ENCODE peak calls at places on chromosomes 5 and 9, in eight cellular contexts. K is epithelial cell of esophagus, X is heart left ventricle, Y is dorsolateral prefrontal cortex, G is body of pancreas, O is DMS153, B is EH, C is skeletal muscle cell. T is an unnamed sample.

GRCh38 chr5:14497276-14497675 is 84.3 kb upstream of the OTULINL start:
- DNase-seq in K (no peak), X (no peak), Y (no peak), G (no peak), O (no peak), B (no peak), C (no peak), T (no peak)

GRCh38 chr5:124819201-124819600 is 72.8 kb upstream of the ZNF608 start:
- DNase-seq in K (peak; percentile 68), X (no peak), Y (no peak), G (no peak), O (no peak), B (no peak), C (no peak), T (no peak)

GRCh38 chr5:90504743-90505142 is 24.6 kb downstream of the LYSMD3 start:
- DNase-seq in K (peak; percentile 43), X (no peak), Y (no peak), G (no peak), O (no peak), B (no peak), C (no peak), T (no peak)

GRCh38 chr5:33470544-33470943 is 29.8 kb downstream of the TARS1 start:
- DNase-seq in K (peak; percentile 54), X (no peak), Y (no peak), G (peak; percentile 26), O (no peak), B (no peak), C (peak; percentile 49), T (no peak)

GRCh38 chr9:121962421-121962820 is 130.7 kb downstream of the TTLL11 start:
- DNase-seq in K (peak; percentile 51), X (no peak), Y (no peak), G (no peak), O (no peak), B (peak; percentile 29), C (no peak), T (no peak)

GRCh38 chr5:150358261-150359095 is 981 bp downstream of the TCOF1 start:
- DNase-seq in K (peak; percentile 47), X (no peak), Y (no peak), G (no peak), O (no peak), B (peak; percentile 40), C (no peak), T (no peak)

GRCh38 chr5:131142970-131143617 is 22.0 kb downstream of the HINT1 start:
- DNase-seq in K (no peak), X (no peak), Y (no peak), G (no peak), O (no peak), B (no peak), C (no peak), T (no peak)

GRCh38 chr9:4982720-4983482 is 2.2 kb upstream of the JAK2 start:
- DNase-seq in K (no peak), X (no peak), Y (no peak), G (no peak), O (no peak), B (no peak), C (no peak), T (no peak)

GRCh38 chr5:99243111-99243510 is 314.3 kb upstream of the CHD1 start:
- DNase-seq in K (peak; percentile 6), X (no peak), Y (no peak), G (no peak), O (no peak), B (no peak), C (no peak), T (no peak)

GRCh38 chr5:16609412-16609811 is 7.4 kb downstream of the RETREG1 start:
- DNase-seq in K (no peak), X (no peak), Y (no peak), G (no peak), O (no peak), B (no peak), C (no peak), T (no peak)

GRCh38 chr5:126004636-126005035 is 418.6 kb upstream of the GRAMD2B start:
- DNase-seq in K (no peak), X (no peak), Y (no peak), G (no peak), O (no peak), B (no peak), C (peak; percentile 27), T (no peak)

GRCh38 chr5:103409013-103409670 is 150.6 kb downstream of the MACIR start:
- DNase-seq in K (no peak), X (no peak), Y (no peak), G (no peak), O (no peak), B (no peak), C (no peak), T (no peak)

GRCh38 chr9:128908372-128908771 is 12.4 kb upstream of the PHYHD1 start:
- DNase-seq in K (no peak), X (no peak), Y (no peak), G (no peak), O (no peak), B (no peak), C (no peak), T (no peak)

GRCh38 chr5:180099733-180100611 is 28.4 kb upstream of the RNF130 start:
- DNase-seq in K (no peak), X (no peak), Y (peak; percentile 42), G (no peak), O (no peak), B (no peak), C (no peak), T (peak; percentile 17)

GRCh38 chr5:161663431-161663830 is 22.1 kb upstream of the GABRA6 start:
- DNase-seq in K (no peak), X (no peak), Y (no peak), G (no peak), O (no peak), B (no peak), C (no peak), T (no peak)

GRCh38 chr9:130535818-130536521 is 43.4 kb upstream of the FUBP3 start:
- DNase-seq in K (peak; percentile 46), X (no peak), Y (no peak), G (no peak), O (peak; percentile 99), B (peak; percentile 62), C (no peak), T (peak; percentile 49)

GRCh38 chr9:97900738-97901565 is 21.3 kb downstream of the TRMO start:
- DNase-seq in K (peak; percentile 65), X (no peak), Y (no peak), G (peak; percentile 42), O (no peak), B (peak; percentile 65), C (no peak), T (no peak)

GRCh38 chr9:698276-698675 is 143.2 kb upstream of the DMRT1 start:
- DNase-seq in K (peak; percentile 61), X (no peak), Y (no peak), G (no peak), O (no peak), B (peak; percentile 81), C (no peak), T (no peak)

GRCh38 chr9:131839281-131840084 is 99.6 kb upstream of the RAPGEF1 start:
- DNase-seq in K (peak; percentile 89), X (peak; percentile 25), Y (no peak), G (no peak), O (no peak), B (peak; percentile 81), C (no peak), T (no peak)

GRCh38 chr5:172185096-172185461 is 2.9 kb downstream of the STK10 start:
- DNase-seq in K (no peak), X (no peak), Y (no peak), G (no peak), O (no peak), B (no peak), C (no peak), T (no peak)

GRCh38 chr5:158435161-158435616 is 576.2 kb upstream of the CLINT1 start:
- DNase-seq in K (peak; percentile 45), X (no peak), Y (no peak), G (no peak), O (no peak), B (no peak), C (no peak), T (no peak)

GRCh38 chr9:137317979-137318511 is 16.0 kb upstream of the NRARP start:
- DNase-seq in K (no peak), X (peak; percentile 37), Y (no peak), G (no peak), O (no peak), B (no peak), C (no peak), T (no peak)

GRCh38 chr9:109166171-109166770 is 778 bp downstream of the FRRS1L start:
- DNase-seq in K (no peak), X (no peak), Y (no peak), G (no peak), O (no peak), B (no peak), C (no peak), T (no peak)

GRCh38 chr9:117644607-117645244 is 59.5 kb upstream of the TLR4 start:
- DNase-seq in K (peak; percentile 65), X (peak; percentile 51), Y (peak; percentile 69), G (peak; percentile 79), O (peak; percentile 73), B (peak; percentile 71), C (peak; percentile 14), T (peak; percentile 82)

GRCh38 chr5:79493596-79494343 is 20.2 kb downstream of the HOMER1 start:
- DNase-seq in K (no peak), X (no peak), Y (no peak), G (no peak), O (no peak), B (no peak), C (no peak), T (no peak)

T was measured in left ventricle myocardium superior.